ENCODE peak calls at places on chromosomes 6 and 20, in seven cellular contexts. One of them, this sample, is unnamed.

GRCh38 chr6:129104131-129104530 is 221.2 kb downstream of the LAMA2 start:
- DNase-seq in HL-60: no peak
- DNase-seq in HCT116: no peak
- DNase-seq in HepG2: no peak
- DNase-seq in sigmoid colon: no peak
- DNase-seq in GM12892: no peak
- DNase-seq in prostate gland: no peak
- DNase-seq in this sample: no peak

GRCh38 chr20:38789503-38790209 is 15.8 kb upstream of the PPP1R16B start:
- DNase-seq in HL-60: no peak
- DNase-seq in prostate gland: no peak
- DNase-seq in HCT116: peak
- DNase-seq in HepG2: no peak
- DNase-seq in GM12892: no peak
- DNase-seq in sigmoid colon: no peak
- DNase-seq in this sample: no peak

GRCh38 chr6:68572525-68572924 is 62.6 kb upstream of the ADGRB3 start:
- DNase-seq in sigmoid colon: no peak
- DNase-seq in GM12892: peak
- DNase-seq in HL-60: peak
- DNase-seq in prostate gland: no peak
- DNase-seq in HepG2: peak
- DNase-seq in HCT116: no peak
- DNase-seq in this sample: no peak

GRCh38 chr20:41078329-41078728 is 49.7 kb downstream of the TOP1 start:
- DNase-seq in HepG2: peak
- DNase-seq in prostate gland: peak
- DNase-seq in HCT116: no peak
- DNase-seq in GM12892: no peak
- DNase-seq in sigmoid colon: no peak
- DNase-seq in HL-60: no peak
- DNase-seq in this sample: no peak

GRCh38 chr20:8155848-8156602 is 24.0 kb downstream of the PLCB1 start:
- DNase-seq in GM12892: no peak
- DNase-seq in prostate gland: no peak
- DNase-seq in HepG2: peak
- DNase-seq in HL-60: no peak
- DNase-seq in HCT116: no peak
- DNase-seq in sigmoid colon: no peak
- DNase-seq in this sample: no peak

GRCh38 chr6:33082702-33083101 is 6.9 kb downstream of the HLA-DPB1 start:
- DNase-seq in prostate gland: no peak
- DNase-seq in sigmoid colon: no peak
- DNase-seq in HepG2: peak
- DNase-seq in HCT116: peak
- DNase-seq in HL-60: no peak
- DNase-seq in GM12892: peak
- DNase-seq in this sample: peak

GRCh38 chr20:23774081-23774480 is 23.3 kb upstream of the CST1 start:
- DNase-seq in HL-60: no peak
- DNase-seq in GM12892: no peak
- DNase-seq in HepG2: no peak
- DNase-seq in sigmoid colon: no peak
- DNase-seq in HCT116: no peak
- DNase-seq in prostate gland: no peak
- DNase-seq in this sample: no peak

GRCh38 chr6:133337312-133337711 is 96.2 kb downstream of the EYA4 start:
- DNase-seq in HCT116: no peak
- DNase-seq in GM12892: no peak
- DNase-seq in HL-60: no peak
- DNase-seq in HepG2: no peak
- DNase-seq in prostate gland: no peak
- DNase-seq in sigmoid colon: no peak
- DNase-seq in this sample: no peak

GRCh38 chr6:139336488-139336887 is 38.0 kb downstream of the CITED2 start:
- DNase-seq in sigmoid colon: no peak
- DNase-seq in GM12892: no peak
- DNase-seq in HCT116: no peak
- DNase-seq in HL-60: no peak
- DNase-seq in HepG2: no peak
- DNase-seq in prostate gland: peak
- DNase-seq in this sample: peak

GRCh38 chr6:112117554-112117953 is 30.2 kb downstream of the FAM229B start:
- DNase-seq in HepG2: no peak
- DNase-seq in HL-60: no peak
- DNase-seq in GM12892: no peak
- DNase-seq in prostate gland: no peak
- DNase-seq in sigmoid colon: no peak
- DNase-seq in HCT116: no peak
- DNase-seq in this sample: no peak

GRCh38 chr20:43559147-43559477 is 285 bp downstream of the SGK2 start:
- DNase-seq in sigmoid colon: no peak
- DNase-seq in HepG2: no peak
- DNase-seq in GM12892: no peak
- DNase-seq in prostate gland: no peak
- DNase-seq in HCT116: no peak
- DNase-seq in HL-60: no peak
- DNase-seq in this sample: no peak

GRCh38 chr20:29314294-29314693 is 1943.2 kb upstream of the DEFB115 start:
- DNase-seq in HepG2: no peak
- DNase-seq in HL-60: no peak
- DNase-seq in sigmoid colon: no peak
- DNase-seq in GM12892: no peak
- DNase-seq in HCT116: no peak
- DNase-seq in prostate gland: no peak
- DNase-seq in this sample: no peak

GRCh38 chr20:64062596-64063388 is at the start of gene TCEA2:
- DNase-seq in HepG2: peak
- DNase-seq in GM12892: peak
- DNase-seq in HL-60: peak
- DNase-seq in sigmoid colon: peak
- DNase-seq in prostate gland: peak
- DNase-seq in HCT116: peak
- DNase-seq in this sample: peak
- TF ChIP-seq POLR2AphosphoS5 in HepG2: peak
- TF ChIP-seq POLR2AphosphoS5 in GM12892: no peak
- TF ChIP-seq POLR2AphosphoS5 in HL-60: peak
- TF ChIP-seq POLR2AphosphoS5 in sigmoid colon: peak
- TF ChIP-seq POLR2AphosphoS5 in prostate gland: peak
- TF ChIP-seq POLR2AphosphoS5 in HCT116: peak
- TF ChIP-seq POLR2AphosphoS5 in this sample: peak

DNA sequence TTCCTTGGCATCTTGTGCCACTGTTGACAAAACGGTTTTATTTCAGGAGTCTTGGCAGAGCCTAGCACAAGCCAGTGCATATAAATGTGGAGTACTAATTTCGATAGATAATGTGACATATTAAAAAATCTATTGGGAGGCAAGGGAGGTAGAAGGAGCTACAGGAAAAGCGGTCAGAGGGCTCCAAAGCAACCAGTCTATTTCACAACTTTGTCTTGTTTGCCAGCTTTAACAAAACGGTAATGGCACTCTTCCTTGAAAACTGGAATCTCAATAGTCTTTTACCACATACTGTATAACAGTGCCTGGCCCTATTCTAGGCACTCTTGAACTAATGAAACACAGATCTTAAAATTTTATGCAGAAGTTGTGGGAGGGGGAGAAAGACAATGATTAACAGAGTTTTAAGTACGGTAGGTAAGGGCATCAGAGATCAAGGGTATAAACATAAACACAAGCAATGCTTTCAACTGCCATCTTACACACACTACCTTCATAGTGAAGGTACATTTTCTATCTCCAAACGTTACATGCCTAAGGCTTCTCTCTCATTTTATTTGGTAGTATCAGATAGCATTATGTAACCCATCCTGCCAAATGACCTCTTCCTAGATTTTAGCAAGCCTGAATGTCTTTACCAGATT is 33.5 kb upstream of the SYNCRIP start:
- DNase-seq in sigmoid colon: no peak
- DNase-seq in HepG2: no peak
- DNase-seq in HCT116: no peak
- DNase-seq in GM12892: no peak
- DNase-seq in prostate gland: no peak
- DNase-seq in HL-60: no peak
- DNase-seq in this sample: no peak
- TF ChIP-seq POLR2AphosphoS5 in sigmoid colon: no peak
- TF ChIP-seq POLR2AphosphoS5 in HepG2: no peak
- TF ChIP-seq POLR2AphosphoS5 in HCT116: peak
- TF ChIP-seq POLR2AphosphoS5 in GM12892: peak
- TF ChIP-seq POLR2AphosphoS5 in prostate gland: peak
- TF ChIP-seq POLR2AphosphoS5 in HL-60: no peak
- TF ChIP-seq POLR2AphosphoS5 in this sample: no peak

DNA sequence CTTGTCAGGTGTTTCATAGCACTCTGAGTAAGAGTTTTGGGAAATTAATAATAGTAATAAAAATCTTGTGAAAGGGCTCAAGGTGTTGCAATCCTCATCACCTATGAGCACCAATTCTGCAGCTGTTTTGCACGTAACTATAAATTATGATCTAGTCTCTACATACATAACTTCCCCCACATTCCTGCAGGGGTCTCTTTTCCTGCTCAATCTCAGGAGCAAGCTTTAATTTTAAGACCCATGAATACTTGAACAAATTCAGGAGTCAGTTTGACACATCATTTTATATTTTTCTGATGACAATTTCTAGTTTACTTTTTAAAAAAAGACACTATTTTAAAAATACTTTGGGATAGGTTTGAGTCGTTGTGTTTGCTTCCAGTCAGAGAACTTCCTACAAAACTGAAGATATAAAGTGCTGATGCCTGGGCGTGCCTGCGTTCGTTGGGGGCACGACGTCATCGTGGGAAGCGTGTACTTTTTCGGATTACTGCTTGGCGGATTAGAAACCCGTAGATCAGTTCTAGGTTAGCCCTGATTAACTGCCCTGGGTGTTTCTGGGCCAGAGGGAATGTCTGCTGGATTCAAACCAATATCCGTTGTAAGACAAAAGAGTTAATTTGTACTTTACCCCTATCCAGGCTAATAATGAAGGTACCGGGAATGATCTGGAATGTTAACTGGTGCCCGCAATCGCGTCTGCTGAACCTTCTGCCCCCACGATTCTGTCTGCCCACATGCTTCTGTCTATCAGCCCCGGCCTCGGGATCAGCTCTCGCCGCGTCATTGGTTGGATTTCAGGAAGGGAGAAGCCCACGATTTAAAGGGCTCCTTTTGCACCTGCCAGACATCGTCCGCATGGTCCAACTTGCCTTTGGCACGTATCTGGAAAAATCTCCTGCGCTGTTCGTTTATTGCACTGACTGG is 940 bp upstream of the E2F3 start:
- DNase-seq in GM12892: peak
- DNase-seq in HepG2: peak
- DNase-seq in sigmoid colon: peak
- DNase-seq in prostate gland: no peak
- DNase-seq in HL-60: peak
- DNase-seq in HCT116: peak
- DNase-seq in this sample: peak
- TF ChIP-seq POLR2AphosphoS5 in GM12892: no peak
- TF ChIP-seq POLR2AphosphoS5 in HepG2: peak
- TF ChIP-seq POLR2AphosphoS5 in sigmoid colon: peak
- TF ChIP-seq POLR2AphosphoS5 in prostate gland: no peak
- TF ChIP-seq POLR2AphosphoS5 in HL-60: peak
- TF ChIP-seq POLR2AphosphoS5 in HCT116: no peak
- TF ChIP-seq POLR2AphosphoS5 in this sample: peak

DNA sequence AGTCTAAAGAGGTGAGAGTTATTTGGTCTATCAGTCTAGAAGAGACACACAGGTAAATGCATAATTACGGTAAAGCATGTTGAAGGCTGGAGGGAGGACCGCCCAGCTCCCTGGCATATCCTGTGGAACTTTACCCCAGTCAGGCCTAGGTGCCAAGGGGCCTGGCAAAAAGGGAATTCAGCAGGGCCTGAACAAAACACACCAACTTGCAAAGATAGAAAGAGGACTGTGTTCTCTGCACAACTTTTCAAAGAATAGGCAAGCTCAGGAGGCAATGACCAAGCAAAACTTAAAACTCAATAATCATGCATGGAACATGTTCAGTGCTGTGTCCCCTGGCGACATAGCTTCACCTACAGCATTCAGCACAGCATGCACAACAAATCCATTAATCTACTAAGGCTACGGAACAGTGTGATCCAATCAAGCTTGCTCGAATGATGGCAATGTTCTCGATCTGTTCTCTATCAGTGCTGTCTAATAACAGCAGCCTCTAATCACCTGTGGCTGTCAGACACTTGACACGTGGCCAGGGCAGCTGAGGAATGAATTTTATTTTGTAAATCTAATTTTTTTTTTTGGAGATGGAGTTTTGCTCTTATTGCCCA is 27.6 kb downstream of the ZMYND8 start:
- DNase-seq in HCT116: no peak
- DNase-seq in prostate gland: peak
- DNase-seq in GM12892: no peak
- DNase-seq in sigmoid colon: peak
- DNase-seq in HepG2: no peak
- DNase-seq in HL-60: no peak
- DNase-seq in this sample: peak
- TF ChIP-seq POLR2AphosphoS5 in HCT116: no peak
- TF ChIP-seq POLR2AphosphoS5 in prostate gland: peak
- TF ChIP-seq POLR2AphosphoS5 in GM12892: no peak
- TF ChIP-seq POLR2AphosphoS5 in sigmoid colon: peak
- TF ChIP-seq POLR2AphosphoS5 in HepG2: no peak
- TF ChIP-seq POLR2AphosphoS5 in HL-60: no peak
- TF ChIP-seq POLR2AphosphoS5 in this sample: peak

GRCh38 chr6:151004415-151005024 is 139.0 kb downstream of the MTHFD1L start:
- DNase-seq in GM12892: no peak
- DNase-seq in sigmoid colon: no peak
- DNase-seq in HL-60: peak
- DNase-seq in prostate gland: peak
- DNase-seq in HCT116: no peak
- DNase-seq in HepG2: peak
- DNase-seq in this sample: no peak
- TF ChIP-seq POLR2AphosphoS5 in GM12892: no peak
- TF ChIP-seq POLR2AphosphoS5 in sigmoid colon: peak
- TF ChIP-seq POLR2AphosphoS5 in HL-60: no peak
- TF ChIP-seq POLR2AphosphoS5 in prostate gland: peak
- TF ChIP-seq POLR2AphosphoS5 in HCT116: no peak
- TF ChIP-seq POLR2AphosphoS5 in HepG2: no peak
- TF ChIP-seq POLR2AphosphoS5 in this sample: no peak